ENCODE peak calls at places on chromosome 15, in ten cellular contexts. One of them, this sample, is unnamed.

GRCh38 chr15:51550841-51551240 is 71.7 kb downstream of the DMXL2 start:
- DNase-seq in NB4: no peak
- DNase-seq in hepatocyte: no peak
- DNase-seq in IMR-90: no peak
- DNase-seq in heart left ventricle: no peak
- DNase-seq in NAMALWA: no peak
- DNase-seq in CD4-positive, alpha-beta memory T cell: no peak
- DNase-seq in activated naive CD4-positive, alpha-beta T cell treated with anti-CD3 and anti-CD28 coated beads, Interleukin-2, amount 50 U/mL, for 72 hours: no peak
- DNase-seq in T-helper 2 cell: no peak
- DNase-seq in cardiac muscle cell: no peak
- DNase-seq in this sample: no peak

GRCh38 chr15:77040673-77041072 is 30.2 kb downstream of the TSPAN3 start:
- DNase-seq in NAMALWA: no peak
- DNase-seq in NB4: no peak
- DNase-seq in CD4-positive, alpha-beta memory T cell: no peak
- DNase-seq in activated naive CD4-positive, alpha-beta T cell treated with anti-CD3 and anti-CD28 coated beads, Interleukin-2, amount 50 U/mL, for 72 hours: no peak
- DNase-seq in IMR-90: peak
- DNase-seq in hepatocyte: no peak
- DNase-seq in heart left ventricle: no peak
- DNase-seq in T-helper 2 cell: no peak
- DNase-seq in cardiac muscle cell: no peak
- DNase-seq in this sample: no peak

GRCh38 chr15:70327328-70328136 is 229.8 kb upstream of the TLE3 start:
- DNase-seq in heart left ventricle: no peak
- DNase-seq in NAMALWA: no peak
- DNase-seq in NB4: peak
- DNase-seq in hepatocyte: no peak
- DNase-seq in T-helper 2 cell: no peak
- DNase-seq in cardiac muscle cell: peak
- DNase-seq in activated naive CD4-positive, alpha-beta T cell treated with anti-CD3 and anti-CD28 coated beads, Interleukin-2, amount 50 U/mL, for 72 hours: no peak
- DNase-seq in CD4-positive, alpha-beta memory T cell: no peak
- DNase-seq in IMR-90: peak
- DNase-seq in this sample: peak

GRCh38 chr15:64180235-64180824 is 17.5 kb upstream of the PPIB start:
- DNase-seq in activated naive CD4-positive, alpha-beta T cell treated with anti-CD3 and anti-CD28 coated beads, Interleukin-2, amount 50 U/mL, for 72 hours: no peak
- DNase-seq in T-helper 2 cell: no peak
- DNase-seq in hepatocyte: no peak
- DNase-seq in cardiac muscle cell: no peak
- DNase-seq in CD4-positive, alpha-beta memory T cell: no peak
- DNase-seq in NAMALWA: no peak
- DNase-seq in NB4: no peak
- DNase-seq in heart left ventricle: no peak
- DNase-seq in IMR-90: no peak
- DNase-seq in this sample: no peak

GRCh38 chr15:53974121-53974520 is 4.1 kb upstream of the UNC13C start:
- DNase-seq in cardiac muscle cell: no peak
- DNase-seq in activated naive CD4-positive, alpha-beta T cell treated with anti-CD3 and anti-CD28 coated beads, Interleukin-2, amount 50 U/mL, for 72 hours: no peak
- DNase-seq in NAMALWA: no peak
- DNase-seq in CD4-positive, alpha-beta memory T cell: no peak
- DNase-seq in IMR-90: no peak
- DNase-seq in NB4: no peak
- DNase-seq in heart left ventricle: no peak
- DNase-seq in T-helper 2 cell: no peak
- DNase-seq in hepatocyte: no peak
- DNase-seq in this sample: no peak

GRCh38 chr15:51226813-51227212 is 111.6 kb downstream of the CYP19A1 start:
- DNase-seq in cardiac muscle cell: no peak
- DNase-seq in activated naive CD4-positive, alpha-beta T cell treated with anti-CD3 and anti-CD28 coated beads, Interleukin-2, amount 50 U/mL, for 72 hours: no peak
- DNase-seq in NB4: no peak
- DNase-seq in IMR-90: no peak
- DNase-seq in heart left ventricle: no peak
- DNase-seq in CD4-positive, alpha-beta memory T cell: no peak
- DNase-seq in T-helper 2 cell: no peak
- DNase-seq in hepatocyte: no peak
- DNase-seq in NAMALWA: no peak
- DNase-seq in this sample: no peak

GRCh38 chr15:26050979-26051378 is 187.9 kb upstream of the ATP10A start:
- DNase-seq in CD4-positive, alpha-beta memory T cell: no peak
- DNase-seq in IMR-90: no peak
- DNase-seq in activated naive CD4-positive, alpha-beta T cell treated with anti-CD3 and anti-CD28 coated beads, Interleukin-2, amount 50 U/mL, for 72 hours: no peak
- DNase-seq in heart left ventricle: no peak
- DNase-seq in hepatocyte: no peak
- DNase-seq in cardiac muscle cell: no peak
- DNase-seq in NAMALWA: no peak
- DNase-seq in NB4: no peak
- DNase-seq in T-helper 2 cell: no peak
- DNase-seq in this sample: no peak

GRCh38 chr15:62068071-62068786 is 1.5 kb downstream of the C2CD4A start:
- DNase-seq in IMR-90: no peak
- DNase-seq in heart left ventricle: peak
- DNase-seq in activated naive CD4-positive, alpha-beta T cell treated with anti-CD3 and anti-CD28 coated beads, Interleukin-2, amount 50 U/mL, for 72 hours: peak
- DNase-seq in hepatocyte: peak
- DNase-seq in cardiac muscle cell: peak
- DNase-seq in NAMALWA: no peak
- DNase-seq in T-helper 2 cell: no peak
- DNase-seq in CD4-positive, alpha-beta memory T cell: no peak
- DNase-seq in NB4: peak
- DNase-seq in this sample: peak

GRCh38 chr15:57500979-57501576 is 90.6 kb upstream of the MYZAP start:
- DNase-seq in hepatocyte: no peak
- DNase-seq in NAMALWA: no peak
- DNase-seq in cardiac muscle cell: peak
- DNase-seq in activated naive CD4-positive, alpha-beta T cell treated with anti-CD3 and anti-CD28 coated beads, Interleukin-2, amount 50 U/mL, for 72 hours: no peak
- DNase-seq in NB4: no peak
- DNase-seq in CD4-positive, alpha-beta memory T cell: no peak
- DNase-seq in T-helper 2 cell: no peak
- DNase-seq in IMR-90: no peak
- DNase-seq in heart left ventricle: no peak
- DNase-seq in this sample: peak

GRCh38 chr15:62327386-62327785 is 162.3 kb upstream of the C2CD4B start:
- DNase-seq in cardiac muscle cell: no peak
- DNase-seq in heart left ventricle: no peak
- DNase-seq in T-helper 2 cell: no peak
- DNase-seq in NB4: no peak
- DNase-seq in IMR-90: no peak
- DNase-seq in activated naive CD4-positive, alpha-beta T cell treated with anti-CD3 and anti-CD28 coated beads, Interleukin-2, amount 50 U/mL, for 72 hours: no peak
- DNase-seq in CD4-positive, alpha-beta memory T cell: no peak
- DNase-seq in hepatocyte: no peak
- DNase-seq in NAMALWA: no peak
- DNase-seq in this sample: no peak

GRCh38 chr15:64464271-64465005 is 4.1 kb downstream of the ZNF609 start:
- DNase-seq in heart left ventricle: no peak
- DNase-seq in hepatocyte: no peak
- DNase-seq in T-helper 2 cell: no peak
- DNase-seq in CD4-positive, alpha-beta memory T cell: no peak
- DNase-seq in IMR-90: peak
- DNase-seq in cardiac muscle cell: peak
- DNase-seq in activated naive CD4-positive, alpha-beta T cell treated with anti-CD3 and anti-CD28 coated beads, Interleukin-2, amount 50 U/mL, for 72 hours: peak
- DNase-seq in NB4: no peak
- DNase-seq in NAMALWA: peak
- DNase-seq in this sample: peak

GRCh38 chr15:81612631-81613030 is 238.6 kb upstream of the TMC3 start:
- DNase-seq in NB4: no peak
- DNase-seq in IMR-90: no peak
- DNase-seq in cardiac muscle cell: no peak
- DNase-seq in T-helper 2 cell: no peak
- DNase-seq in NAMALWA: no peak
- DNase-seq in CD4-positive, alpha-beta memory T cell: no peak
- DNase-seq in hepatocyte: no peak
- DNase-seq in activated naive CD4-positive, alpha-beta T cell treated with anti-CD3 and anti-CD28 coated beads, Interleukin-2, amount 50 U/mL, for 72 hours: no peak
- DNase-seq in heart left ventricle: no peak
- DNase-seq in this sample: no peak

GRCh38 chr15:101207867-101208288 is 44.0 kb downstream of the CHSY1 start:
- DNase-seq in CD4-positive, alpha-beta memory T cell: no peak
- DNase-seq in heart left ventricle: no peak
- DNase-seq in NAMALWA: no peak
- DNase-seq in IMR-90: peak
- DNase-seq in T-helper 2 cell: no peak
- DNase-seq in hepatocyte: no peak
- DNase-seq in cardiac muscle cell: peak
- DNase-seq in activated naive CD4-positive, alpha-beta T cell treated with anti-CD3 and anti-CD28 coated beads, Interleukin-2, amount 50 U/mL, for 72 hours: no peak
- DNase-seq in NB4: peak
- DNase-seq in this sample: peak

GRCh38 chr15:61037031-61037430 is 192.1 kb downstream of the RORA start:
- DNase-seq in NAMALWA: no peak
- DNase-seq in NB4: no peak
- DNase-seq in CD4-positive, alpha-beta memory T cell: no peak
- DNase-seq in cardiac muscle cell: peak
- DNase-seq in heart left ventricle: no peak
- DNase-seq in activated naive CD4-positive, alpha-beta T cell treated with anti-CD3 and anti-CD28 coated beads, Interleukin-2, amount 50 U/mL, for 72 hours: no peak
- DNase-seq in T-helper 2 cell: no peak
- DNase-seq in hepatocyte: no peak
- DNase-seq in IMR-90: no peak
- DNase-seq in this sample: peak

GRCh38 chr15:85563328-85563727 is 182.9 kb downstream of the AKAP13 start:
- DNase-seq in IMR-90: peak
- DNase-seq in NAMALWA: no peak
- DNase-seq in cardiac muscle cell: peak
- DNase-seq in activated naive CD4-positive, alpha-beta T cell treated with anti-CD3 and anti-CD28 coated beads, Interleukin-2, amount 50 U/mL, for 72 hours: no peak
- DNase-seq in heart left ventricle: no peak
- DNase-seq in NB4: no peak
- DNase-seq in hepatocyte: peak
- DNase-seq in CD4-positive, alpha-beta memory T cell: no peak
- DNase-seq in T-helper 2 cell: no peak
- DNase-seq in this sample: peak

GRCh38 chr15:33789141-33789540 is 179.2 kb upstream of the CHRM5 start:
- DNase-seq in heart left ventricle: no peak
- DNase-seq in hepatocyte: peak
- DNase-seq in NB4: peak
- DNase-seq in NAMALWA: no peak
- DNase-seq in IMR-90: peak
- DNase-seq in T-helper 2 cell: no peak
- DNase-seq in cardiac muscle cell: peak
- DNase-seq in activated naive CD4-positive, alpha-beta T cell treated with anti-CD3 and anti-CD28 coated beads, Interleukin-2, amount 50 U/mL, for 72 hours: no peak
- DNase-seq in CD4-positive, alpha-beta memory T cell: no peak
- DNase-seq in this sample: peak

GRCh38 chr15:73697033-73697467 is 12.9 kb downstream of the CD276 start:
- DNase-seq in hepatocyte: peak
- DNase-seq in CD4-positive, alpha-beta memory T cell: peak
- DNase-seq in IMR-90: peak
- DNase-seq in NAMALWA: peak
- DNase-seq in cardiac muscle cell: peak
- DNase-seq in heart left ventricle: peak
- DNase-seq in NB4: peak
- DNase-seq in T-helper 2 cell: peak
- DNase-seq in activated naive CD4-positive, alpha-beta T cell treated with anti-CD3 and anti-CD28 coated beads, Interleukin-2, amount 50 U/mL, for 72 hours: peak
- DNase-seq in this sample: peak

GRCh38 chr15:73691398-73691797 is 7.2 kb downstream of the CD276 start:
- DNase-seq in NB4: peak
- DNase-seq in cardiac muscle cell: peak
- DNase-seq in heart left ventricle: peak
- DNase-seq in hepatocyte: peak
- DNase-seq in NAMALWA: no peak
- DNase-seq in T-helper 2 cell: no peak
- DNase-seq in CD4-positive, alpha-beta memory T cell: no peak
- DNase-seq in IMR-90: peak
- DNase-seq in activated naive CD4-positive, alpha-beta T cell treated with anti-CD3 and anti-CD28 coated beads, Interleukin-2, amount 50 U/mL, for 72 hours: no peak
- DNase-seq in this sample: peak

GRCh38 chr15:43292375-43293078 is 25.8 kb upstream of the TGM5 start:
- DNase-seq in activated naive CD4-positive, alpha-beta T cell treated with anti-CD3 and anti-CD28 coated beads, Interleukin-2, amount 50 U/mL, for 72 hours: no peak
- DNase-seq in cardiac muscle cell: no peak
- DNase-seq in hepatocyte: no peak
- DNase-seq in NB4: no peak
- DNase-seq in IMR-90: peak
- DNase-seq in heart left ventricle: no peak
- DNase-seq in NAMALWA: no peak
- DNase-seq in CD4-positive, alpha-beta memory T cell: no peak
- DNase-seq in T-helper 2 cell: no peak
- DNase-seq in this sample: peak

GRCh38 chr15:95043933-95044313 is 812.6 kb downstream of the MCTP2 start:
- DNase-seq in T-helper 2 cell: no peak
- DNase-seq in IMR-90: no peak
- DNase-seq in NB4: no peak
- DNase-seq in CD4-positive, alpha-beta memory T cell: no peak
- DNase-seq in hepatocyte: no peak
- DNase-seq in activated naive CD4-positive, alpha-beta T cell treated with anti-CD3 and anti-CD28 coated beads, Interleukin-2, amount 50 U/mL, for 72 hours: no peak
- DNase-seq in NAMALWA: no peak
- DNase-seq in heart left ventricle: no peak
- DNase-seq in cardiac muscle cell: no peak
- DNase-seq in this sample: no peak

GRCh38 chr15:47965297-47965696 is 155.5 kb upstream of the SLC24A5 start:
- DNase-seq in T-helper 2 cell: no peak
- DNase-seq in activated naive CD4-positive, alpha-beta T cell treated with anti-CD3 and anti-CD28 coated beads, Interleukin-2, amount 50 U/mL, for 72 hours: no peak
- DNase-seq in heart left ventricle: no peak
- DNase-seq in CD4-positive, alpha-beta memory T cell: no peak
- DNase-seq in NAMALWA: no peak
- DNase-seq in NB4: no peak
- DNase-seq in hepatocyte: no peak
- DNase-seq in IMR-90: no peak
- DNase-seq in cardiac muscle cell: no peak
- DNase-seq in this sample: no peak

GRCh38 chr15:101652783-101653430 is 726 bp upstream of the TM2D3 start:
- DNase-seq in heart left ventricle: no peak
- DNase-seq in activated naive CD4-positive, alpha-beta T cell treated with anti-CD3 and anti-CD28 coated beads, Interleukin-2, amount 50 U/mL, for 72 hours: no peak
- DNase-seq in CD4-positive, alpha-beta memory T cell: no peak
- DNase-seq in T-helper 2 cell: no peak
- DNase-seq in IMR-90: no peak
- DNase-seq in NB4: no peak
- DNase-seq in cardiac muscle cell: no peak
- DNase-seq in hepatocyte: no peak
- DNase-seq in NAMALWA: no peak
- DNase-seq in this sample: peak

GRCh38 chr15:81358248-81358647 is 15.8 kb downstream of the TMC3 start:
- DNase-seq in activated naive CD4-positive, alpha-beta T cell treated with anti-CD3 and anti-CD28 coated beads, Interleukin-2, amount 50 U/mL, for 72 hours: no peak
- DNase-seq in hepatocyte: no peak
- DNase-seq in cardiac muscle cell: no peak
- DNase-seq in NB4: no peak
- DNase-seq in NAMALWA: no peak
- DNase-seq in T-helper 2 cell: no peak
- DNase-seq in heart left ventricle: no peak
- DNase-seq in IMR-90: no peak
- DNase-seq in CD4-positive, alpha-beta memory T cell: no peak
- DNase-seq in this sample: no peak

GRCh38 chr15:56047354-56047753 is 53.9 kb upstream of the NEDD4 start:
- DNase-seq in activated naive CD4-positive, alpha-beta T cell treated with anti-CD3 and anti-CD28 coated beads, Interleukin-2, amount 50 U/mL, for 72 hours: no peak
- DNase-seq in NAMALWA: no peak
- DNase-seq in heart left ventricle: no peak
- DNase-seq in T-helper 2 cell: no peak
- DNase-seq in CD4-positive, alpha-beta memory T cell: no peak
- DNase-seq in hepatocyte: no peak
- DNase-seq in NB4: no peak
- DNase-seq in IMR-90: no peak
- DNase-seq in cardiac muscle cell: peak
- DNase-seq in this sample: no peak

GRCh38 chr15:48888836-48889235 is 10.9 kb downstream of the EID1 start:
- DNase-seq in activated naive CD4-positive, alpha-beta T cell treated with anti-CD3 and anti-CD28 coated beads, Interleukin-2, amount 50 U/mL, for 72 hours: no peak
- DNase-seq in CD4-positive, alpha-beta memory T cell: no peak
- DNase-seq in IMR-90: no peak
- DNase-seq in T-helper 2 cell: no peak
- DNase-seq in heart left ventricle: no peak
- DNase-seq in hepatocyte: no peak
- DNase-seq in cardiac muscle cell: no peak
- DNase-seq in NB4: no peak
- DNase-seq in NAMALWA: no peak
- DNase-seq in this sample: no peak

GRCh38 chr15:49823987-49824538 is 203.2 kb downstream of the DTWD1 start:
- DNase-seq in heart left ventricle: no peak
- DNase-seq in NAMALWA: no peak
- DNase-seq in hepatocyte: no peak
- DNase-seq in NB4: no peak
- DNase-seq in T-helper 2 cell: no peak
- DNase-seq in cardiac muscle cell: peak
- DNase-seq in CD4-positive, alpha-beta memory T cell: no peak
- DNase-seq in activated naive CD4-positive, alpha-beta T cell treated with anti-CD3 and anti-CD28 coated beads, Interleukin-2, amount 50 U/mL, for 72 hours: no peak
- DNase-seq in IMR-90: peak
- DNase-seq in this sample: no peak

GRCh38 chr15:69909719-69910444 is 187.8 kb downstream of the TLE3 start:
- DNase-seq in heart left ventricle: no peak
- DNase-seq in NAMALWA: peak
- DNase-seq in IMR-90: no peak
- DNase-seq in NB4: peak
- DNase-seq in activated naive CD4-positive, alpha-beta T cell treated with anti-CD3 and anti-CD28 coated beads, Interleukin-2, amount 50 U/mL, for 72 hours: no peak
- DNase-seq in T-helper 2 cell: no peak
- DNase-seq in cardiac muscle cell: peak
- DNase-seq in hepatocyte: no peak
- DNase-seq in CD4-positive, alpha-beta memory T cell: no peak
- DNase-seq in this sample: no peak

GRCh38 chr15:82570721-82571519 is 30.7 kb upstream of the RPS17 start:
- DNase-seq in cardiac muscle cell: peak
- DNase-seq in NAMALWA: no peak
- DNase-seq in NB4: no peak
- DNase-seq in hepatocyte: no peak
- DNase-seq in IMR-90: peak
- DNase-seq in activated naive CD4-positive, alpha-beta T cell treated with anti-CD3 and anti-CD28 coated beads, Interleukin-2, amount 50 U/mL, for 72 hours: no peak
- DNase-seq in T-helper 2 cell: no peak
- DNase-seq in CD4-positive, alpha-beta memory T cell: no peak
- DNase-seq in heart left ventricle: no peak
- DNase-seq in this sample: peak

This sample was measured in fibroblast of mammary gland.